ENCODE peak calls at places on chromosomes 12 and 14, in seven cellular contexts. M, C, X, J, K, I and H are unnamed samples.

GRCh38 chr12:49783917-49784676 is 42.7 kb downstream of the TMBIM6 start:
- DNase-seq in I (no peak), M (peak; percentile 11), K (peak; percentile 95), X (no peak), C (no peak), J (no peak), H (no peak)

GRCh38 chr12:85866929-85867776 is 6.9 kb upstream of the NTS start:
- DNase-seq in X (peak; percentile 51), J (no peak), K (peak; percentile 63), I (no peak), C (peak; percentile 76), M (peak; percentile 43), H (peak; percentile 2)

GRCh38 chr12:52541709-52542108 is 11.2 kb downstream of the KRT71 start:
- DNase-seq in M (no peak), C (no peak), J (no peak), I (no peak), K (no peak), X (no peak), H (no peak)

GRCh38 chr12:131093971-131094830 is 140.5 kb downstream of the ADGRD1 start:
- DNase-seq in J (no peak), M (no peak), K (no peak), I (no peak), X (no peak), C (no peak), H (no peak)

GRCh38 chr12:106767954-106768501 is 6.5 kb upstream of the RIC8B start:
- DNase-seq in K (no peak), J (no peak), C (peak; percentile 17), I (no peak), M (no peak), X (no peak), H (no peak)

GRCh38 chr12:86623267-86623666 is 367.1 kb upstream of the MGAT4C start:
- DNase-seq in X (no peak), M (no peak), K (peak; percentile 2), I (no peak), C (no peak), J (no peak), H (no peak)

GRCh38 chr12:124771462-124772361 is 92.0 kb downstream of the SCARB1 start:
- DNase-seq in C (peak; percentile 65), X (peak; percentile 63), M (peak; percentile 35), K (peak; percentile 77), I (peak; percentile 75), J (peak; percentile 57), H (peak; percentile 68)

GRCh38 chr14:53409974-53410373 is 256.9 kb upstream of the DDHD1 start:
- DNase-seq in X (no peak), K (peak; percentile 50), C (peak; percentile 54), I (no peak), J (no peak), M (no peak), H (no peak)

GRCh38 chr12:123389560-123390351 is 5.8 kb downstream of the KMT5A start:
- DNase-seq in C (no peak), J (no peak), M (no peak), K (peak; percentile 50), I (no peak), X (no peak), H (peak; percentile 13)